ENCODE peak calls at places on chromosomes 7 and 10, in six cellular contexts. One of them, this sample, is unnamed.

GRCh38 chr10:51231754-51232153 is 157.5 kb downstream of the PRKG1 start:
- DNase-seq in HuH-7: no peak
- DNase-seq in T-helper 9 cell: no peak
- DNase-seq in activated CD4-positive, CD25-positive, alpha-beta regulatory T cell: no peak
- DNase-seq in NCI-H446 treated with DMSO at 0.1 percent for 48 hours: no peak
- DNase-seq in NCI-H524: no peak
- DNase-seq in this sample: no peak

GRCh38 chr10:30454744-30455498 is 20.9 kb downstream of the MAP3K8 start:
- DNase-seq in HuH-7: no peak
- DNase-seq in T-helper 9 cell: no peak
- DNase-seq in activated CD4-positive, CD25-positive, alpha-beta regulatory T cell: no peak
- DNase-seq in NCI-H446 treated with DMSO at 0.1 percent for 48 hours: no peak
- DNase-seq in NCI-H524: no peak
- DNase-seq in this sample: no peak

GRCh38 chr7:46150721-46151120 is 229.6 kb upstream of the IGFBP3 start:
- DNase-seq in HuH-7: no peak
- DNase-seq in T-helper 9 cell: no peak
- DNase-seq in activated CD4-positive, CD25-positive, alpha-beta regulatory T cell: no peak
- DNase-seq in NCI-H446 treated with DMSO at 0.1 percent for 48 hours: no peak
- DNase-seq in NCI-H524: no peak
- DNase-seq in this sample: no peak

GRCh38 chr7:1694981-1695511 is 25.0 kb downstream of the ELFN1 start:
- DNase-seq in HuH-7: no peak
- DNase-seq in T-helper 9 cell: no peak
- DNase-seq in activated CD4-positive, CD25-positive, alpha-beta regulatory T cell: no peak
- DNase-seq in NCI-H446 treated with DMSO at 0.1 percent for 48 hours: no peak
- DNase-seq in NCI-H524: no peak
- DNase-seq in this sample: peak; percentile 43

GRCh38 chr7:98899816-98900215 is 21.5 kb downstream of the TRRAP start:
- DNase-seq in HuH-7: no peak
- DNase-seq in T-helper 9 cell: no peak
- DNase-seq in activated CD4-positive, CD25-positive, alpha-beta regulatory T cell: no peak
- DNase-seq in NCI-H446 treated with DMSO at 0.1 percent for 48 hours: no peak
- DNase-seq in NCI-H524: no peak
- DNase-seq in this sample: no peak

GRCh38 chr7:8597565-8597964 is 164.2 kb downstream of the NXPH1 start:
- DNase-seq in HuH-7: no peak
- DNase-seq in T-helper 9 cell: no peak
- DNase-seq in activated CD4-positive, CD25-positive, alpha-beta regulatory T cell: no peak
- DNase-seq in NCI-H446 treated with DMSO at 0.1 percent for 48 hours: no peak
- DNase-seq in NCI-H524: no peak
- DNase-seq in this sample: no peak

GRCh38 chr7:149104214-149104613 is 13.7 kb upstream of the ZNF786 start:
- DNase-seq in HuH-7: no peak
- DNase-seq in T-helper 9 cell: no peak
- DNase-seq in activated CD4-positive, CD25-positive, alpha-beta regulatory T cell: no peak
- DNase-seq in NCI-H446 treated with DMSO at 0.1 percent for 48 hours: no peak
- DNase-seq in NCI-H524: no peak
- DNase-seq in this sample: no peak

GRCh38 chr7:30159153-30159552 is 24.4 kb downstream of the MTURN start:
- DNase-seq in HuH-7: no peak
- DNase-seq in T-helper 9 cell: no peak
- DNase-seq in activated CD4-positive, CD25-positive, alpha-beta regulatory T cell: no peak
- DNase-seq in NCI-H446 treated with DMSO at 0.1 percent for 48 hours: no peak
- DNase-seq in NCI-H524: no peak
- DNase-seq in this sample: no peak

GRCh38 chr7:116426428-116427156 is 72.9 kb upstream of the CAV2 start:
- DNase-seq in HuH-7: no peak
- DNase-seq in T-helper 9 cell: no peak
- DNase-seq in activated CD4-positive, CD25-positive, alpha-beta regulatory T cell: no peak
- DNase-seq in NCI-H446 treated with DMSO at 0.1 percent for 48 hours: no peak
- DNase-seq in NCI-H524: no peak
- DNase-seq in this sample: no peak

GRCh38 chr7:123749537-123749857 is 694 bp upstream of the WASL start:
- DNase-seq in HuH-7: peak; percentile 59
- DNase-seq in T-helper 9 cell: no peak
- DNase-seq in activated CD4-positive, CD25-positive, alpha-beta regulatory T cell: peak; percentile 1
- DNase-seq in NCI-H446 treated with DMSO at 0.1 percent for 48 hours: no peak
- DNase-seq in NCI-H524: peak; percentile 80
- DNase-seq in this sample: peak; percentile 54

GRCh38 chr7:128434413-128435310 is 21.0 kb upstream of the HILPDA start:
- DNase-seq in HuH-7: no peak
- DNase-seq in T-helper 9 cell: no peak
- DNase-seq in activated CD4-positive, CD25-positive, alpha-beta regulatory T cell: no peak
- DNase-seq in NCI-H446 treated with DMSO at 0.1 percent for 48 hours: no peak
- DNase-seq in NCI-H524: no peak
- DNase-seq in this sample: no peak

GRCh38 chr10:78664929-78665525 is 403.7 kb upstream of the ZMIZ1 start:
- DNase-seq in HuH-7: no peak
- DNase-seq in T-helper 9 cell: no peak
- DNase-seq in activated CD4-positive, CD25-positive, alpha-beta regulatory T cell: no peak
- DNase-seq in NCI-H446 treated with DMSO at 0.1 percent for 48 hours: no peak
- DNase-seq in NCI-H524: peak; percentile 7
- DNase-seq in this sample: no peak